ENCODE peak calls at places on chromosomes 5 and 9, in four cellular contexts. N is activated naive CD8-positive, alpha-beta T cell treated with anti-CD3 and anti-CD28 coated beads for 36 hours; K is NCI-H1105; P is stimulated activated CD8-positive, alpha-beta memory T cell treated with anti-CD3 and anti-CD28 coated beads, Interleukin-2, amount 100 ng/mL, for 1 hour. J is an unnamed sample.

GRCh38 chr5:26700759-26701384 is 337.5 kb downstream of the CDH9 start:
- DNase-seq in P (no peak), K (peak; percentile 18), N (no peak), J (peak; percentile 78)

GRCh38 chr9:79686381-79687130 is 114.8 kb downstream of the TLE4 start:
- DNase-seq in P (no peak), K (no peak), N (no peak), J (no peak)

GRCh38 chr5:153573326-153574033 is 83.0 kb downstream of the GRIA1 start:
- DNase-seq in N (no peak), P (no peak), K (peak; percentile 4), J (no peak)

GRCh38 chr9:117958726-117959125 is 254.5 kb downstream of the TLR4 start:
- DNase-seq in N (no peak), K (no peak), P (no peak), J (no peak)

GRCh38 chr9:99694393-99694792 is 127.3 kb upstream of the NR4A3 start:
- DNase-seq in N (no peak), K (no peak), P (no peak), J (no peak)

GRCh38 chr5:78823196-78823595 is 161.9 kb downstream of the ARSB start:
- DNase-seq in P (no peak), K (no peak), N (no peak), J (no peak)

GRCh38 chr9:22041792-22042191 is 32.7 kb upstream of the CDKN2B start:
- DNase-seq in N (no peak), K (no peak), P (no peak), J (no peak)

GRCh38 chr5:59040007-59040803 is 457.3 kb downstream of the RAB3C start:
- DNase-seq in K (no peak), P (no peak), N (no peak), J (no peak)

GRCh38 chr5:136222575-136223235 is 29.7 kb upstream of the SMIM32 start:
- DNase-seq in K (no peak), N (no peak), P (no peak), J (no peak)

GRCh38 chr9:112757300-112757883 is 6.8 kb downstream of the SNX30 start:
- DNase-seq in N (no peak), K (no peak), P (no peak), J (no peak)

GRCh38 chr9:135343733-135344522 is 135.7 kb upstream of the PPP1R26 start:
- DNase-seq in N (peak; percentile 47), K (peak; percentile 46), P (no peak), J (no peak)

GRCh38 chr9:1042466-1042865 is 7.7 kb upstream of the DMRT2 start:
- DNase-seq in P (no peak), K (peak; percentile 12), N (peak; percentile 56), J (no peak)

GRCh38 chr9:96044401-96044800 is 168.9 kb downstream of the ERCC6L2 start:
- DNase-seq in P (no peak), K (no peak), N (no peak), J (no peak)

GRCh38 chr5:116734717-116735072 is 160.1 kb upstream of the SEMA6A start:
- DNase-seq in N (no peak), K (no peak), P (no peak), J (no peak)

GRCh38 chr5:169192572-169192971 is 108.4 kb downstream of the SLIT3 start:
- DNase-seq in P (no peak), N (no peak), K (no peak), J (no peak)

GRCh38 chr5:134029156-134029555 is 24.4 kb upstream of the VDAC1 start:
- DNase-seq in K (no peak), N (no peak), P (no peak), J (no peak)

GRCh38 chr5:116521173-116521872 is 53.3 kb downstream of the SEMA6A start:
- DNase-seq in N (no peak), K (no peak), P (no peak), J (no peak)

GRCh38 chr9:136587145-136587943 is 41.5 kb upstream of the NOTCH1 start:
- DNase-seq in P (no peak), K (no peak), N (no peak), J (no peak)

GRCh38 chr5:105929865-105930264 is 1740.9 kb downstream of the EFNA5 start:
- DNase-seq in P (no peak), K (no peak), N (no peak), J (no peak)

GRCh38 chr5:133589286-133589685 is 23.1 kb downstream of the FSTL4 start:
- DNase-seq in K (no peak), P (no peak), N (no peak), J (no peak)

GRCh38 chr9:106816524-106816923 is 46.4 kb upstream of the ZNF462 start:
- DNase-seq in P (no peak), K (no peak), N (no peak), J (no peak)

GRCh38 chr9:37514999-37515398 is 29.3 kb downstream of the POLR1E start:
- DNase-seq in K (no peak), P (no peak), N (no peak), J (no peak)

GRCh38 chr9:18935521-18935920 is 97.5 kb downstream of the SAXO1 start:
- DNase-seq in K (no peak), P (no peak), N (no peak), J (no peak)

GRCh38 chr9:70449461-70449860 is 35.0 kb upstream of the KLF9 start:
- DNase-seq in N (no peak), K (no peak), P (no peak), J (no peak)

GRCh38 chr5:64156276-64156675 is 9.4 kb upstream of the RNF180 start:
- DNase-seq in K (no peak), P (no peak), N (no peak), J (no peak)

GRCh38 chr9:78236511-78236950 is 656 bp downstream of the CEP78 start:
- DNase-seq in P (no peak), N (no peak), K (no peak), J (no peak)